ENCODE peak calls at places on chromosomes 1 and 21, in five cellular contexts. I, T, F, E and Q are unnamed samples.

GRCh38 chr1:210654176-210654786 is 325.6 kb downstream of the HHAT start:
- DNase-seq in E (no peak), T (no peak), F (no peak), I (no peak), Q (no peak)

GRCh38 chr1:23922321-23922943 is 9.3 kb upstream of the CNR2 start:
- DNase-seq in I (no peak), F (no peak), T (no peak), E (no peak), Q (no peak)

GRCh38 chr1:59570524-59570923 is 244.2 kb upstream of the HOOK1 start:
- DNase-seq in E (no peak), I (no peak), T (peak), F (no peak), Q (no peak)

GRCh38 chr1:204451352-204452124 is 39.9 kb upstream of the PPP1R15B start:
- DNase-seq in E (no peak), I (no peak), T (no peak), F (no peak), Q (no peak)

GRCh38 chr1:58814251-58815068 is 30.6 kb upstream of the JUN start:
- DNase-seq in F (no peak), T (no peak), E (peak), I (no peak), Q (no peak)

GRCh38 chr1:35506960-35507901 is 50.0 kb downstream of the KIAA0319L start:
- DNase-seq in F (no peak), I (no peak), E (no peak), T (no peak), Q (peak)

GRCh38 chr1:192817202-192817601 is 8.4 kb downstream of the RGS2 start:
- DNase-seq in F (no peak), E (no peak), T (no peak), I (no peak), Q (no peak)

GRCh38 chr1:231601775-231602674 is 24.6 kb upstream of the DISC1 start:
- DNase-seq in I (no peak), F (no peak), E (no peak), T (no peak), Q (no peak)

GRCh38 chr1:171217658-171218443 is 30.4 kb upstream of the FMO1 start:
- DNase-seq in I (no peak), F (no peak), E (no peak), T (no peak), Q (no peak)

GRCh38 chr21:31444061-31444460 is 100.0 kb upstream of the TIAM1 start:
- DNase-seq in I (no peak), F (no peak), E (no peak), T (no peak), Q (no peak)

GRCh38 chr1:20696397-20697333 is 21.1 kb downstream of the KIF17 start:
- DNase-seq in I (peak), E (peak), F (peak), T (peak), Q (peak)

GRCh38 chr1:239982762-239983161 is 108.9 kb upstream of the FMN2 start:
- DNase-seq in I (no peak), T (no peak), F (no peak), E (no peak), Q (no peak)

GRCh38 chr1:227949954-227950734 is 2.4 kb upstream of the WNT9A start:
- DNase-seq in F (no peak), I (no peak), T (no peak), E (no peak), Q (no peak)

GRCh38 chr1:68623700-68624099 is 126.8 kb upstream of the DEPDC1 start:
- DNase-seq in F (no peak), T (no peak), E (no peak), I (no peak), Q (no peak)

GRCh38 chr1:21258331-21259134 is 31.7 kb downstream of the ECE1 start:
- DNase-seq in F (no peak), E (no peak), T (no peak), I (no peak), Q (no peak)

GRCh38 chr1:195327361-195327760 is 1280.9 kb downstream of the KCNT2 start:
- DNase-seq in I (no peak), E (no peak), T (no peak), F (no peak), Q (no peak)

GRCh38 chr1:116886532-116886931 is 23.2 kb upstream of the PTGFRN start:
- DNase-seq in I (no peak), F (no peak), E (no peak), T (no peak), Q (no peak)

GRCh38 chr1:59315529-59316433 is 18.9 kb downstream of the FGGY start:
- DNase-seq in I (no peak), E (no peak), T (no peak), F (no peak), Q (no peak)

GRCh38 chr1:217135569-217135915 is 412.3 kb upstream of the ESRRG start:
- DNase-seq in F (no peak), I (no peak), T (peak), E (peak), Q (no peak)

GRCh38 chr1:58813361-58813760 is 29.5 kb upstream of the JUN start:
- DNase-seq in T (no peak), I (no peak), F (no peak), E (no peak), Q (no peak)

GRCh38 chr1:9293512-9294439 is 1.1 kb downstream of the SPSB1 start:
- DNase-seq in T (peak), I (no peak), F (no peak), E (peak), Q (peak)

GRCh38 chr1:12113433-12114339 is 50.6 kb downstream of the TNFRSF8 start:
- DNase-seq in E (no peak), F (no peak), I (no peak), T (no peak), Q (peak)

GRCh38 chr21:17925900-17926299 is 106.7 kb upstream of the C21orf91 start:
- DNase-seq in F (no peak), I (peak), T (no peak), E (peak), Q (peak)

GRCh38 chr21:26874347-26874746 is 29.1 kb upstream of the ADAMTS1 start:
- DNase-seq in F (no peak), T (no peak), E (no peak), I (no peak), Q (no peak)